ENCODE peak calls at places on chromosomes 6 and 20, in ten cellular contexts. Q is GM13976; R is nephron progenitor cell; K is CD8-positive, alpha-beta T cell; L is endothelial cell of umbilical vein; Z is fibroblast of lung; P is activated B cell treated with CpG ODN at 0.5 μM for 24 hours; X is RWPE1; V is body of pancreas; J is B cell. H is an unnamed sample.

GRCh38 chr20:25987073-25987927 is 290.6 kb upstream of the ZNF337 start:
- DNase-seq in Q (peak; percentile 50), R (no peak), K (peak; percentile 57), L (peak; percentile 67), Z (peak; percentile 11), P (peak; percentile 59), X (no peak), V (peak; percentile 44), J (peak; percentile 70), H (no peak)

GRCh38 chr6:111444794-111445193 is 38.2 kb downstream of the REV3L start:
- DNase-seq in Q (no peak), R (no peak), K (no peak), L (no peak), Z (no peak), P (no peak), X (no peak), V (no peak), J (no peak), H (no peak)

GRCh38 chr20:48679603-48680002 is 148.2 kb downstream of the PREX1 start:
- DNase-seq in Q (peak; percentile 55), R (peak; percentile 70), K (no peak), L (no peak), Z (no peak), P (no peak), X (peak; percentile 96), V (no peak), J (peak; percentile 34), H (no peak)

GRCh38 chr6:11188161-11188915 is 44.1 kb downstream of the NEDD9 start:
- DNase-seq in Q (no peak), R (no peak), K (no peak), L (no peak), Z (no peak), P (no peak), X (peak; percentile 54), V (peak; percentile 51), J (no peak), H (no peak)

GRCh38 chr6:146700078-146700686 is 101.4 kb downstream of the ADGB start:
- DNase-seq in Q (peak; percentile 26), R (peak; percentile 29), K (peak; percentile 20), L (peak; percentile 78), Z (peak; percentile 73), P (no peak), X (peak; percentile 53), V (peak; percentile 89), J (peak; percentile 25), H (peak; percentile 29)

GRCh38 chr6:82331031-82331773 is 32.4 kb upstream of the TPBG start:
- DNase-seq in Q (no peak), R (no peak), K (no peak), L (no peak), Z (peak; percentile 61), P (no peak), X (peak; percentile 70), V (no peak), J (no peak), H (no peak)

GRCh38 chr6:140542858-140543257 is 1168.4 kb upstream of the CITED2 start:
- DNase-seq in Q (no peak), R (no peak), K (no peak), L (no peak), Z (no peak), P (no peak), X (no peak), V (no peak), J (no peak), H (no peak)

GRCh38 chr6:133724726-133725125 is 164.2 kb upstream of the TCF21 start:
- DNase-seq in Q (no peak), R (no peak), K (no peak), L (no peak), Z (peak; percentile 71), P (no peak), X (no peak), V (no peak), J (no peak), H (no peak)

GRCh38 chr20:62461157-62461556 is 14.6 kb downstream of the GATA5 start:
- DNase-seq in Q (no peak), R (no peak), K (no peak), L (no peak), Z (no peak), P (no peak), X (no peak), V (no peak), J (no peak), H (no peak)

GRCh38 chr6:6707143-6707542 is 118.6 kb downstream of the LY86 start:
- DNase-seq in Q (no peak), R (no peak), K (no peak), L (no peak), Z (no peak), P (no peak), X (no peak), V (no peak), J (no peak), H (no peak)

GRCh38 chr6:28522594-28523557 is 2.8 kb upstream of the GPX5 start:
- DNase-seq in Q (no peak), R (no peak), K (peak; percentile 51), L (no peak), Z (no peak), P (no peak), X (no peak), V (no peak), J (no peak), H (no peak)

GRCh38 chr6:44641344-44641743 is 253.8 kb downstream of the CDC5L start:
- DNase-seq in Q (no peak), R (no peak), K (no peak), L (no peak), Z (peak; percentile 76), P (no peak), X (no peak), V (no peak), J (no peak), H (no peak)

GRCh38 chr6:6851059-6851658 is 256.6 kb upstream of the RREB1 start:
- DNase-seq in Q (no peak), R (no peak), K (no peak), L (peak; percentile 92), Z (peak; percentile 94), P (no peak), X (peak; percentile 91), V (peak; percentile 92), J (no peak), H (no peak)

GRCh38 chr6:118719351-118720124 is 68.1 kb upstream of the CEP85L start:
- DNase-seq in Q (peak; percentile 56), R (no peak), K (peak; percentile 34), L (no peak), Z (no peak), P (no peak), X (no peak), V (no peak), J (peak; percentile 32), H (no peak)

GRCh38 chr6:69398311-69398710 is 398.5 kb downstream of the LMBRD1 start:
- DNase-seq in Q (no peak), R (no peak), K (no peak), L (no peak), Z (no peak), P (no peak), X (no peak), V (no peak), J (no peak), H (no peak)

GRCh38 chr20:25372584-25373336 is 17.9 kb downstream of the ABHD12 start:
- DNase-seq in Q (no peak), R (no peak), K (no peak), L (no peak), Z (peak; percentile 98), P (no peak), X (peak; percentile 35), V (no peak), J (no peak), H (no peak)

GRCh38 chr6:115753446-115753845 is 307.2 kb downstream of the FRK start:
- DNase-seq in Q (no peak), R (no peak), K (no peak), L (no peak), Z (no peak), P (no peak), X (no peak), V (no peak), J (no peak), H (no peak)

GRCh38 chr6:157471077-157471686 is 90.2 kb downstream of the ZDHHC14 start:
- DNase-seq in Q (no peak), R (no peak), K (no peak), L (no peak), Z (no peak), P (no peak), X (no peak), V (no peak), J (no peak), H (no peak)

GRCh38 chr20:33814238-33814712 is 3.1 kb downstream of the CHMP4B start:
- DNase-seq in Q (no peak), R (no peak), K (no peak), L (peak; percentile 66), Z (no peak), P (no peak), X (no peak), V (no peak), J (no peak), H (no peak)

GRCh38 chr6:36071714-36072113 is 44.1 kb downstream of the MAPK14 start:
- DNase-seq in Q (no peak), R (no peak), K (no peak), L (no peak), Z (no peak), P (no peak), X (no peak), V (no peak), J (no peak), H (no peak)

GRCh38 chr6:17167327-17167979 is 65.6 kb downstream of the STMND1 start:
- DNase-seq in Q (no peak), R (peak; percentile 43), K (no peak), L (peak; percentile 46), Z (peak; percentile 70), P (no peak), X (peak; percentile 5), V (peak; percentile 77), J (no peak), H (peak; percentile 52)

GRCh38 chr20:14334306-14334930 is 3.0 kb downstream of the FLRT3 start:
- DNase-seq in Q (no peak), R (peak; percentile 45), K (no peak), L (peak; percentile 33), Z (peak; percentile 44), P (no peak), X (peak; percentile 51), V (peak; percentile 54), J (peak; percentile 2), H (peak; percentile 42)
- TF ChIP-seq CTCF in Q (no peak), R (peak; percentile 33), K (no peak), L (peak; percentile 51), Z (peak; percentile 56), P (no peak), X (peak; percentile 75), V (peak; percentile 25), J (no peak), H (peak; percentile 79)

GRCh38 chr20:46089338-46090094 is at the start of gene NCOA5:
- DNase-seq in Q (peak; percentile 96), R (peak; percentile 95), K (peak; percentile 94), L (peak; percentile 94), Z (peak; percentile 99), P (peak; percentile 93), X (peak; percentile 99), V (peak; percentile 97), J (peak; percentile 96), H (peak; percentile 91)
- TF ChIP-seq CTCF in Q (peak; percentile 66), R (no peak), K (no peak), L (peak; percentile 15), Z (no peak), P (no peak), X (peak; percentile 48), V (peak; percentile 8), J (peak; percentile 32), H (no peak)

GRCh38 chr6:160102956-160103824 is 18.4 kb upstream of the SLC22A1 start:
- DNase-seq in Q (peak; percentile 67), R (no peak), K (no peak), L (peak; percentile 40), Z (peak; percentile 8), P (no peak), X (peak; percentile 14), V (no peak), J (peak; percentile 44), H (peak; percentile 8)
- TF ChIP-seq CTCF in Q (peak; percentile 7), R (peak; percentile 18), K (peak; percentile 22), L (peak; percentile 59), Z (peak; percentile 44), P (no peak), X (peak; percentile 32), V (peak; percentile 29), J (peak; percentile 46), H (peak; percentile 49)

GRCh38 chr6:159527351-159527750 is 165.7 kb downstream of the SOD2 start:
- DNase-seq in Q (no peak), R (no peak), K (no peak), L (no peak), Z (no peak), P (no peak), X (no peak), V (no peak), J (no peak), H (no peak)
- TF ChIP-seq CTCF in Q (no peak), R (no peak), K (no peak), L (no peak), Z (no peak), P (no peak), X (no peak), V (no peak), J (no peak), H (no peak)